ENCODE peak calls at places on chromosomes 3 and 15, in five cellular contexts. One of them, this sample, is unnamed.

GRCh38 chr3:141797167-141797773 is 34.1 kb downstream of the GRK7 start:
- DNase-seq in HepG2: no peak
- DNase-seq in caudate nucleus: no peak
- DNase-seq in thoracic aorta: no peak
- DNase-seq in kidney: peak
- DNase-seq in this sample: no peak

GRCh38 chr15:58440181-58440910 is 8.6 kb downstream of the LIPC start:
- DNase-seq in HepG2: peak
- DNase-seq in caudate nucleus: no peak
- DNase-seq in thoracic aorta: no peak
- DNase-seq in kidney: no peak
- DNase-seq in this sample: no peak

GRCh38 chr3:36446230-36446629 is 65.9 kb downstream of the STAC start:
- DNase-seq in HepG2: no peak
- DNase-seq in caudate nucleus: no peak
- DNase-seq in thoracic aorta: no peak
- DNase-seq in kidney: no peak
- DNase-seq in this sample: no peak

GRCh38 chr3:108897883-108898282 is 55.8 kb downstream of the GUCA1C start:
- DNase-seq in HepG2: no peak
- DNase-seq in caudate nucleus: no peak
- DNase-seq in thoracic aorta: no peak
- DNase-seq in kidney: no peak
- DNase-seq in this sample: no peak

GRCh38 chr15:96359371-96359771 is 28.9 kb downstream of the NR2F2 start:
- DNase-seq in HepG2: no peak
- DNase-seq in caudate nucleus: no peak
- DNase-seq in thoracic aorta: no peak
- DNase-seq in kidney: no peak
- DNase-seq in this sample: no peak

GRCh38 chr3:193830791-193831191 is 237.8 kb downstream of the OPA1 start:
- DNase-seq in HepG2: no peak
- DNase-seq in caudate nucleus: no peak
- DNase-seq in thoracic aorta: no peak
- DNase-seq in kidney: no peak
- DNase-seq in this sample: no peak

GRCh38 chr15:96339662-96340347 is 9.3 kb downstream of the NR2F2 start:
- DNase-seq in HepG2: no peak
- DNase-seq in caudate nucleus: no peak
- DNase-seq in thoracic aorta: no peak
- DNase-seq in kidney: no peak
- DNase-seq in this sample: no peak

GRCh38 chr3:15521573-15521965 is at the start of gene COLQ:
- DNase-seq in HepG2: no peak
- DNase-seq in caudate nucleus: no peak
- DNase-seq in thoracic aorta: no peak
- DNase-seq in kidney: no peak
- DNase-seq in this sample: no peak

GRCh38 chr3:50620846-50621245 is 3.9 kb downstream of the MAPKAPK3 start:
- DNase-seq in HepG2: no peak
- DNase-seq in caudate nucleus: no peak
- DNase-seq in thoracic aorta: no peak
- DNase-seq in kidney: no peak
- DNase-seq in this sample: no peak

GRCh38 chr3:193905993-193906396 is 230.0 kb upstream of the HES1 start:
- DNase-seq in HepG2: no peak
- DNase-seq in caudate nucleus: no peak
- DNase-seq in thoracic aorta: no peak
- DNase-seq in kidney: peak
- DNase-seq in this sample: no peak

GRCh38 chr15:82894971-82895520 is 57.5 kb downstream of the HOMER2 start:
- DNase-seq in HepG2: no peak
- DNase-seq in caudate nucleus: no peak
- DNase-seq in thoracic aorta: no peak
- DNase-seq in kidney: no peak
- DNase-seq in this sample: no peak

GRCh38 chr3:127451321-127451720 is 139.2 kb downstream of the TPRA1 start:
- DNase-seq in HepG2: no peak
- DNase-seq in caudate nucleus: no peak
- DNase-seq in thoracic aorta: no peak
- DNase-seq in kidney: peak
- DNase-seq in this sample: peak

GRCh38 chr3:14336414-14337285 is 65.8 kb upstream of the SLC6A6 start:
- DNase-seq in HepG2: peak
- DNase-seq in caudate nucleus: no peak
- DNase-seq in thoracic aorta: no peak
- DNase-seq in kidney: no peak
- DNase-seq in this sample: no peak

GRCh38 chr3:145951431-145951830 is 209.6 kb downstream of the PLOD2 start:
- DNase-seq in HepG2: no peak
- DNase-seq in caudate nucleus: no peak
- DNase-seq in thoracic aorta: no peak
- DNase-seq in kidney: no peak
- DNase-seq in this sample: no peak

GRCh38 chr3:50251220-50251619 is 15.2 kb downstream of the GNAI2 start:
- DNase-seq in HepG2: no peak
- DNase-seq in caudate nucleus: no peak
- DNase-seq in thoracic aorta: no peak
- DNase-seq in kidney: no peak
- DNase-seq in this sample: no peak

DNA sequence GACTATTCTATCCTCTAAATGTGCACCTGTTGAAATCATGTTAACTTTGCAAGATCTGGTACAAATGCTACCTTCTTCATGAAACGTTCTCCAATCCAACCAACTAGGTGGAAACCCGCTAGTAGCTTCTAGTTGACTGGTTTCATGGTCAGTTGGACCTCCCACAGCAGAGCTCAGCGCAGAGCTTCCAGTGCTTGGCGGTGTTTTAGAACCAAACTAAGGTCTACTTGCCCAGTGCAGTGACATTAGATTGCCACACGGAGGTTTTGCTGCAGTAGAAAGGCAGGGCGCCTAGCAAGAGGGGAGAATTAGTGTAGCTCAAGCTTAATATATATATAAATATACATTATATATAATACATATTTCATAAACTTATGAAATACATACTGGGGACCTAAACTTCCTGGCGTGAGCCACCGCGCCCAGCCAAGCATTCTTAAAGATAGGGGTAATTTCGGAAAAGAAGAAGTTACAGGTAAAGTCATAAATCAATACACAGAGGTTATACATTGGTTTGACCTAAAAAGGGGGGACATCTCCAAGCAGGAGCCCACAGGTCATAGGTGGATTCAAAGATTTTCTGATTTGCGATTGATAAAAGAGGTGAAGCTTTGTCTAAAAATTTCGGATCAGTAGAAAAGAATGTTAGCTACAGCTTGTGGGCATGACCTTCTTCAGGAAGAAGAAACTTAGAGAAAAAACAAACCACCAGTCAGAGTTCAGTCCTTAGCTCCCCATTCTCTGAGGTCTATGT is 2.0 kb upstream of the OXSR1 start:
- DNase-seq in HepG2: peak
- DNase-seq in caudate nucleus: no peak
- DNase-seq in thoracic aorta: no peak
- DNase-seq in kidney: no peak
- DNase-seq in this sample: no peak
- H3K27ac ChIP-seq in HepG2: peak
- H3K27ac ChIP-seq in caudate nucleus: no peak
- H3K27ac ChIP-seq in thoracic aorta: no peak
- H3K27ac ChIP-seq in kidney: peak
- H3K27ac ChIP-seq in this sample: no peak

DNA sequence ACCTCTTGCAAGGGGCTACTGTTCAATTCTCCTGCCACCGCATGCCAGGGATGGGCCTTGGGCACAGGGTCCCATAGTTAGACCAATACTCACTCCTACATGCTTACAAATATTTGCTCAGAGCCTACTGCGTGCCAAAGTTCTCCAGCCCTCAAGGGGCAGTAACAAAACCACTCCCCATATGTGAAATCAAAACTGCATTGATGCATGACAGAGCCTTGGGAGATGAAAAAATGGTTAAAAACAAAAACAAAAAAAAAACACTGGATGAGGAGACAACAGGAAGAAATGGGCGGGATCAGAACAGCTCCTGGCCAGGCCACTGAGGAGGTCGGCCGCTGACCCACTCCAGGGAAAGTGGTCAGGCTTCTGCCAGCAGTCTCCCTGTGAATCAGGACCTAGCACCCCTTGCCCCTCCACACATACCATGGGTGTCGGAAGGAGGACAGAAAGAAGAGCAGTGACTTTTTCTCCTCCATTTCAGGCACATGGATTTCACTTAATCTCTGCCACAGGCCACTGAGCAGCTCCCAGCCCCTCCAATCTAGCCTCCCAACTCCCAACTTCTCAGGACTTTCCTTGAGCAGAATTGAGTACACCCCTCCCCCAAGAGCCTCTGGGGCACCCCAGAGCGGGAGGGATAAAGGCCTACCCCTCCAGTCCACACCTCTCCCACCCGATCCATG is 2.8 kb downstream of the PLXNB1 start:
- DNase-seq in HepG2: peak
- DNase-seq in caudate nucleus: peak
- DNase-seq in thoracic aorta: no peak
- DNase-seq in kidney: peak
- DNase-seq in this sample: no peak
- H3K27ac ChIP-seq in HepG2: peak
- H3K27ac ChIP-seq in caudate nucleus: peak
- H3K27ac ChIP-seq in thoracic aorta: peak
- H3K27ac ChIP-seq in kidney: peak
- H3K27ac ChIP-seq in this sample: peak

GRCh38 chr3:71247221-71247947 is 336.1 kb downstream of the FOXP1 start:
- DNase-seq in HepG2: peak
- DNase-seq in caudate nucleus: no peak
- DNase-seq in thoracic aorta: no peak
- DNase-seq in kidney: no peak
- DNase-seq in this sample: peak
- H3K27ac ChIP-seq in HepG2: peak
- H3K27ac ChIP-seq in caudate nucleus: no peak
- H3K27ac ChIP-seq in thoracic aorta: peak
- H3K27ac ChIP-seq in kidney: no peak
- H3K27ac ChIP-seq in this sample: peak

GRCh38 chr15:50163719-50164410 is 18.1 kb upstream of the SLC27A2 start:
- DNase-seq in HepG2: no peak
- DNase-seq in caudate nucleus: no peak
- DNase-seq in thoracic aorta: no peak
- DNase-seq in kidney: no peak
- DNase-seq in this sample: no peak
- H3K27ac ChIP-seq in HepG2: no peak
- H3K27ac ChIP-seq in caudate nucleus: no peak
- H3K27ac ChIP-seq in thoracic aorta: no peak
- H3K27ac ChIP-seq in kidney: no peak
- H3K27ac ChIP-seq in this sample: no peak

GRCh38 chr15:89822030-89822429 is 7.4 kb upstream of the ANPEP start:
- DNase-seq in HepG2: no peak
- DNase-seq in caudate nucleus: no peak
- DNase-seq in thoracic aorta: no peak
- DNase-seq in kidney: no peak
- DNase-seq in this sample: no peak
- H3K27ac ChIP-seq in HepG2: no peak
- H3K27ac ChIP-seq in caudate nucleus: no peak
- H3K27ac ChIP-seq in thoracic aorta: no peak
- H3K27ac ChIP-seq in kidney: no peak
- H3K27ac ChIP-seq in this sample: no peak

GRCh38 chr3:73827204-73827603 is 202.5 kb upstream of the PDZRN3 start:
- DNase-seq in HepG2: no peak
- DNase-seq in caudate nucleus: no peak
- DNase-seq in thoracic aorta: no peak
- DNase-seq in kidney: no peak
- DNase-seq in this sample: no peak

GRCh38 chr3:73832426-73832825 is 207.7 kb upstream of the PDZRN3 start:
- DNase-seq in HepG2: no peak
- DNase-seq in caudate nucleus: no peak
- DNase-seq in thoracic aorta: no peak
- DNase-seq in kidney: no peak
- DNase-seq in this sample: no peak

GRCh38 chr3:73827658-73828313 is 203.0 kb upstream of the PDZRN3 start:
- DNase-seq in HepG2: no peak
- DNase-seq in caudate nucleus: no peak
- DNase-seq in thoracic aorta: no peak
- DNase-seq in kidney: no peak
- DNase-seq in this sample: no peak
- H3K27ac ChIP-seq in HepG2: no peak
- H3K27ac ChIP-seq in caudate nucleus: no peak
- H3K27ac ChIP-seq in thoracic aorta: peak
- H3K27ac ChIP-seq in kidney: peak
- H3K27ac ChIP-seq in this sample: peak

This sample was measured in ascending aorta.